ENCODE peak calls at places on chromosome 21, in ten cellular contexts. J, V, N, M, I, H, U, O, P and B are unnamed samples.

GRCh38 chr21:45822002-45822397 is 159.6 kb upstream of the COL6A1 start:
- DNase-seq in J (no peak), V (no peak), N (no peak), M (no peak), I (no peak), H (no peak), U (no peak), O (no peak), P (no peak), B (no peak)

GRCh38 chr21:17688912-17689874 is 76.5 kb upstream of the BTG3 start:
- DNase-seq in J (peak), V (peak), N (no peak), M (peak), I (peak), H (peak), U (no peak), O (peak), P (peak), B (peak)

GRCh38 chr21:38258803-38259485 is 2.2 kb downstream of the KCNJ15 start:
- DNase-seq in J (no peak), V (peak), N (no peak), M (no peak), I (no peak), H (peak), U (no peak), O (no peak), P (no peak), B (no peak)

GRCh38 chr21:34037446-34037845 is 35.9 kb upstream of the MRPS6 start:
- DNase-seq in J (peak), V (peak), N (no peak), M (no peak), I (no peak), H (peak), U (no peak), O (no peak), P (no peak), B (no peak)

GRCh38 chr21:34810786-34811185 is 142.0 kb downstream of the CLIC6 start:
- DNase-seq in J (no peak), V (no peak), N (no peak), M (no peak), I (no peak), H (no peak), U (no peak), O (no peak), P (no peak), B (no peak)

GRCh38 chr21:42666023-42666747 is 12.8 kb downstream of the PDE9A start:
- DNase-seq in J (no peak), V (no peak), N (no peak), M (no peak), I (peak), H (peak), U (no peak), O (no peak), P (no peak), B (no peak)

GRCh38 chr21:16579538-16579937 is 849.8 kb downstream of the USP25 start:
- DNase-seq in J (no peak), V (no peak), N (peak), M (no peak), I (no peak), H (no peak), U (no peak), O (no peak), P (no peak), B (peak)

GRCh38 chr21:32868631-32869454 is 97.3 kb upstream of the PAXBP1 start:
- DNase-seq in J (peak), V (no peak), N (no peak), M (no peak), I (no peak), H (no peak), U (peak), O (no peak), P (no peak), B (no peak)

GRCh38 chr21:31449912-31450535 is 106.0 kb upstream of the TIAM1 start:
- DNase-seq in J (no peak), V (no peak), N (no peak), M (no peak), I (no peak), H (no peak), U (no peak), O (no peak), P (no peak), B (no peak)

GRCh38 chr21:41428311-41428710 is 2.3 kb downstream of the MX1 start:
- DNase-seq in J (no peak), V (no peak), N (no peak), M (no peak), I (no peak), H (no peak), U (no peak), O (no peak), P (no peak), B (no peak)

GRCh38 chr21:26842976-26843911 is 2.0 kb downstream of the ADAMTS1 start:
- DNase-seq in J (peak), V (peak), N (peak), M (peak), I (peak), H (peak), U (peak), O (no peak), P (peak), B (peak)

GRCh38 chr21:46048926-46049889 is 48.7 kb upstream of the COL6A2 start:
- DNase-seq in J (no peak), V (peak), N (peak), M (peak), I (no peak), H (peak), U (no peak), O (no peak), P (peak), B (peak)

GRCh38 chr21:21712761-21713558 is 714.8 kb downstream of the NCAM2 start:
- DNase-seq in J (no peak), V (peak), N (peak), M (no peak), I (no peak), H (peak), U (no peak), O (no peak), P (no peak), B (peak)

GRCh38 chr21:26798856-26799751 is 46.1 kb downstream of the ADAMTS1 start:
- DNase-seq in J (no peak), V (peak), N (no peak), M (peak), I (no peak), H (peak), U (peak), O (no peak), P (no peak), B (peak)

GRCh38 chr21:34243562-34243961 is 120.2 kb upstream of the KCNE2 start:
- DNase-seq in J (peak), V (peak), N (no peak), M (no peak), I (peak), H (peak), U (no peak), O (no peak), P (no peak), B (no peak)

GRCh38 chr21:38911523-38912354 is 106.0 kb downstream of the ETS2 start:
- DNase-seq in J (peak), V (no peak), N (no peak), M (no peak), I (no peak), H (peak), U (no peak), O (no peak), P (no peak), B (no peak)

GRCh38 chr21:34520769-34521508 is 8.9 kb upstream of the KCNE1 start:
- DNase-seq in J (no peak), V (no peak), N (no peak), M (no peak), I (no peak), H (no peak), U (no peak), O (no peak), P (no peak), B (no peak)

GRCh38 chr21:35457097-35457496 is 408.0 kb upstream of the RUNX1 start:
- DNase-seq in J (no peak), V (no peak), N (no peak), M (no peak), I (peak), H (no peak), U (no peak), O (no peak), P (no peak), B (no peak)

GRCh38 chr21:16159971-16160350 is 430.2 kb downstream of the USP25 start:
- DNase-seq in J (no peak), V (no peak), N (no peak), M (no peak), I (no peak), H (peak), U (no peak), O (no peak), P (no peak), B (no peak)

GRCh38 chr21:41016472-41016871 is 151.5 kb upstream of the BACE2 start:
- DNase-seq in J (no peak), V (no peak), N (no peak), M (no peak), I (no peak), H (no peak), U (no peak), O (no peak), P (no peak), B (no peak)

GRCh38 chr21:35147439-35147838 is 98.3 kb upstream of the RUNX1 start:
- DNase-seq in J (no peak), V (no peak), N (no peak), M (no peak), I (no peak), H (peak), U (no peak), O (no peak), P (no peak), B (no peak)

GRCh38 chr21:33268736-33269441 is 2.7 kb downstream of the IL10RB start:
- DNase-seq in J (peak), V (no peak), N (no peak), M (peak), I (peak), H (no peak), U (peak), O (peak), P (no peak), B (no peak)

GRCh38 chr21:34930971-34931370 is 118.1 kb downstream of the RUNX1 start:
- DNase-seq in J (no peak), V (peak), N (no peak), M (no peak), I (no peak), H (peak), U (no peak), O (no peak), P (no peak), B (no peak)

GRCh38 chr21:41663805-41664788 is 102.8 kb downstream of the RIPK4 start:
- DNase-seq in J (peak), V (peak), N (no peak), M (no peak), I (no peak), H (peak), U (no peak), O (no peak), P (no peak), B (no peak)